ENCODE peak calls at places on chromosomes 11 and 22, in nine cellular contexts. B, A, R, M, P, S, H, E and I are unnamed samples.

GRCh38 chr11:110340427-110340826 is 44.0 kb upstream of the RDX start:
- DNase-seq in B (no peak), A (no peak), R (no peak), M (no peak), P (no peak), S (no peak), H (no peak), E (no peak), I (no peak)

GRCh38 chr11:43895601-43896000 is 15.0 kb downstream of the ALKBH3 start:
- DNase-seq in B (no peak), A (no peak), R (no peak), M (no peak), P (no peak), S (no peak), H (peak; percentile 11), E (no peak), I (no peak)

GRCh38 chr11:2533642-2534115 is 88.9 kb downstream of the KCNQ1 start:
- DNase-seq in B (peak; percentile 59), A (peak; percentile 91), R (peak; percentile 78), M (peak; percentile 86), P (peak; percentile 75), S (peak; percentile 65), H (peak; percentile 89), E (peak; percentile 77), I (peak; percentile 67)

GRCh38 chr11:44774131-44774530 is 47.4 kb downstream of the TSPAN18 start:
- DNase-seq in B (no peak), A (no peak), R (no peak), M (no peak), P (no peak), S (no peak), H (no peak), E (no peak), I (no peak)

GRCh38 chr11:118607401-118608267 is at the start of gene PHLDB1:
- DNase-seq in B (no peak), A (peak; percentile 68), R (no peak), M (no peak), P (peak; percentile 77), S (peak; percentile 25), H (peak; percentile 68), E (peak; percentile 64), I (peak; percentile 62)

GRCh38 chr11:15757299-15757698 is 599.0 kb downstream of the SOX6 start:
- DNase-seq in B (no peak), A (no peak), R (no peak), M (no peak), P (no peak), S (no peak), H (no peak), E (no peak), I (no peak)

GRCh38 chr11:122168218-122168617 is 52.2 kb upstream of the BLID start:
- DNase-seq in B (no peak), A (no peak), R (no peak), M (no peak), P (no peak), S (no peak), H (no peak), E (no peak), I (no peak)

GRCh38 chr11:108206969-108207682 is 15.3 kb downstream of the NPAT start:
- DNase-seq in B (no peak), A (no peak), R (no peak), M (no peak), P (no peak), S (no peak), H (no peak), E (no peak), I (no peak)

GRCh38 chr22:28750471-28750881 is 8.6 kb downstream of the HSCB start:
- DNase-seq in B (no peak), A (no peak), R (peak; percentile 57), M (peak; percentile 55), P (no peak), S (no peak), H (peak; percentile 86), E (no peak), I (no peak)

GRCh38 chr11:116826751-116827431 is 2.8 kb upstream of the APOC3 start:
- DNase-seq in B (no peak), A (peak; percentile 58), R (no peak), M (no peak), P (no peak), S (no peak), H (no peak), E (no peak), I (no peak)

GRCh38 chr11:44631831-44632230 is 66.4 kb downstream of the CD82 start:
- DNase-seq in B (no peak), A (no peak), R (no peak), M (no peak), P (peak; percentile 49), S (no peak), H (no peak), E (no peak), I (no peak)

GRCh38 chr22:31488988-31489617 is 539 bp downstream of the EIF4ENIF1 start:
- DNase-seq in B (no peak), A (peak; percentile 66), R (no peak), M (no peak), P (peak; percentile 72), S (peak; percentile 4), H (peak; percentile 11), E (peak; percentile 67), I (peak; percentile 47)